ENCODE peak calls at places on chromosome 3, in six cellular contexts. M is uterus, H is BE2C, A is left lung, D is GM10248, P is GM06990. X is an unnamed sample.

GRCh38 chr3:127536818-127537810 is 53.4 kb downstream of the TPRA1 start:
- DNase-seq in M (no peak), H (no peak), A (no peak), D (no peak), P (no peak), X (no peak)

GRCh38 chr3:133583396-133583795 is 9.9 kb downstream of the CDV3 start:
- DNase-seq in M (no peak), H (no peak), A (no peak), D (no peak), P (no peak), X (no peak)

GRCh38 chr3:71542548-71543370 is 40.8 kb downstream of the FOXP1 start:
- DNase-seq in M (peak), H (peak), A (peak), D (no peak), P (no peak), X (no peak)

GRCh38 chr3:71476950-71477349 is 106.6 kb downstream of the FOXP1 start:
- DNase-seq in M (no peak), H (no peak), A (no peak), D (no peak), P (no peak), X (no peak)

GRCh38 chr3:124599779-124600693 is 130.2 kb upstream of the UMPS start:
- DNase-seq in M (no peak), H (no peak), A (no peak), D (no peak), P (no peak), X (no peak)

GRCh38 chr3:141307351-141308059 is 60.8 kb upstream of the ZBTB38 start:
- DNase-seq in M (no peak), H (no peak), A (no peak), D (no peak), P (no peak), X (no peak)

GRCh38 chr3:41819200-41819599 is 142.7 kb downstream of the ULK4 start:
- DNase-seq in M (no peak), H (no peak), A (no peak), D (no peak), P (no peak), X (no peak)

GRCh38 chr3:107911337-107912000 is 179.4 kb downstream of the CD47 start:
- DNase-seq in M (no peak), H (no peak), A (no peak), D (peak), P (no peak), X (peak)

GRCh38 chr3:47259114-47259513 is 23.5 kb downstream of the KIF9 start:
- DNase-seq in M (no peak), H (no peak), A (no peak), D (no peak), P (no peak), X (no peak)

GRCh38 chr3:75048650-75049049 is 434.2 kb upstream of the CNTN3 start:
- DNase-seq in M (no peak), H (no peak), A (no peak), D (no peak), P (no peak), X (no peak)

GRCh38 chr3:141498592-141499223 is 11.9 kb downstream of the RASA2 start:
- DNase-seq in M (no peak), H (no peak), A (peak), D (peak), P (peak), X (no peak)

GRCh38 chr3:10693457-10693856 is 122.6 kb upstream of the SLC6A11 start:
- DNase-seq in M (no peak), H (no peak), A (no peak), D (no peak), P (no peak), X (no peak)

GRCh38 chr3:141268281-141268680 is 36.7 kb downstream of the PXYLP1 start:
- DNase-seq in M (no peak), H (no peak), A (no peak), D (no peak), P (no peak), X (no peak)

GRCh38 chr3:14435175-14436011 is 33.0 kb downstream of the SLC6A6 start:
- DNase-seq in M (no peak), H (no peak), A (no peak), D (no peak), P (no peak), X (no peak)

GRCh38 chr3:14451844-14452533 is 49.6 kb downstream of the SLC6A6 start:
- DNase-seq in M (peak), H (peak), A (no peak), D (no peak), P (no peak), X (no peak)

GRCh38 chr3:123926396-123926795 is 34.6 kb downstream of the CCDC14 start:
- DNase-seq in M (no peak), H (no peak), A (no peak), D (no peak), P (no peak), X (no peak)

GRCh38 chr3:55455915-55456314 is 31.2 kb downstream of the WNT5A start:
- DNase-seq in M (no peak), H (no peak), A (no peak), D (no peak), P (no peak), X (no peak)

GRCh38 chr3:16319307-16319706 is 54.3 kb downstream of the OXNAD1 start:
- DNase-seq in M (no peak), H (no peak), A (no peak), D (peak), P (no peak), X (peak)

GRCh38 chr3:118636841-118637240 is 397.8 kb downstream of the IGSF11 start:
- DNase-seq in M (no peak), H (peak), A (no peak), D (no peak), P (no peak), X (no peak)

GRCh38 chr3:69776926-69777581 is 37.8 kb downstream of the MITF start:
- DNase-seq in M (no peak), H (no peak), A (no peak), D (no peak), P (no peak), X (no peak)

GRCh38 chr3:58003093-58003492 is 5.1 kb upstream of the FLNB start:
- DNase-seq in M (no peak), H (no peak), A (no peak), D (no peak), P (no peak), X (no peak)

GRCh38 chr3:47892284-47892683 is 89.3 kb downstream of the DHX30 start:
- DNase-seq in M (no peak), H (no peak), A (no peak), D (no peak), P (no peak), X (no peak)

GRCh38 chr3:168341192-168341816 is 245.6 kb upstream of the GOLIM4 start:
- DNase-seq in M (no peak), H (no peak), A (no peak), D (no peak), P (no peak), X (no peak)

GRCh38 chr3:167684389-167684993 is 30.7 kb upstream of the WDR49 start:
- DNase-seq in M (no peak), H (peak), A (no peak), D (peak), P (peak), X (peak)

GRCh38 chr3:153052096-153052460 is 109.9 kb upstream of the RAP2B start:
- DNase-seq in M (peak), H (no peak), A (peak), D (no peak), P (no peak), X (no peak)

GRCh38 chr3:66110840-66111239 is 72.1 kb upstream of the MAGI1 start:
- DNase-seq in M (no peak), H (no peak), A (no peak), D (no peak), P (no peak), X (no peak)

GRCh38 chr3:72652395-72652794 is 195.8 kb downstream of the SHQ1 start:
- DNase-seq in M (no peak), H (no peak), A (no peak), D (no peak), P (no peak), X (no peak)

GRCh38 chr3:45064512-45065372 is 38.6 kb downstream of the CLEC3B start:
- DNase-seq in M (no peak), H (no peak), A (peak), D (no peak), P (no peak), X (no peak)

GRCh38 chr3:46905661-46906451 is 28.3 kb downstream of the PTH1R start:
- DNase-seq in M (peak), H (no peak), A (peak), D (no peak), P (no peak), X (no peak)

GRCh38 chr3:170418422-170419300 is at the start of gene CLDN11:
- DNase-seq in M (peak), H (peak), A (no peak), D (peak), P (no peak), X (peak)

GRCh38 chr3:169237181-169237580 is 426.3 kb downstream of the MECOM start:
- DNase-seq in M (no peak), H (no peak), A (no peak), D (no peak), P (no peak), X (no peak)

GRCh38 chr3:61928020-61928419 is 366.6 kb downstream of the PTPRG start:
- DNase-seq in M (no peak), H (no peak), A (no peak), D (no peak), P (no peak), X (no peak)

GRCh38 chr3:131723343-131723742 is 220.6 kb upstream of the MRPL3 start:
- DNase-seq in M (no peak), H (no peak), A (no peak), D (no peak), P (no peak), X (no peak)

GRCh38 chr3:119613201-119613600 is 15.5 kb downstream of the PLA1A start:
- DNase-seq in M (no peak), H (no peak), A (no peak), D (no peak), P (no peak), X (no peak)

GRCh38 chr3:77081240-77081661 is 41.4 kb downstream of the ROBO2 start:
- DNase-seq in M (no peak), H (no peak), A (peak), D (no peak), P (no peak), X (no peak)

GRCh38 chr3:37909067-37909911 is 47.6 kb downstream of the CTDSPL start:
- DNase-seq in M (no peak), H (no peak), A (no peak), D (no peak), P (no peak), X (no peak)
- TF ChIP-seq CTCF in M (no peak), H (no peak), A (no peak), D (no peak), P (no peak), X (no peak)

GRCh38 chr3:198079771-198080520 is 119.9 kb downstream of the LMLN start:
- DNase-seq in M (peak), H (peak), A (no peak), D (peak), P (no peak), X (peak)
- TF ChIP-seq CTCF in M (no peak), H (no peak), A (no peak), D (peak), P (no peak), X (peak)

DNA sequence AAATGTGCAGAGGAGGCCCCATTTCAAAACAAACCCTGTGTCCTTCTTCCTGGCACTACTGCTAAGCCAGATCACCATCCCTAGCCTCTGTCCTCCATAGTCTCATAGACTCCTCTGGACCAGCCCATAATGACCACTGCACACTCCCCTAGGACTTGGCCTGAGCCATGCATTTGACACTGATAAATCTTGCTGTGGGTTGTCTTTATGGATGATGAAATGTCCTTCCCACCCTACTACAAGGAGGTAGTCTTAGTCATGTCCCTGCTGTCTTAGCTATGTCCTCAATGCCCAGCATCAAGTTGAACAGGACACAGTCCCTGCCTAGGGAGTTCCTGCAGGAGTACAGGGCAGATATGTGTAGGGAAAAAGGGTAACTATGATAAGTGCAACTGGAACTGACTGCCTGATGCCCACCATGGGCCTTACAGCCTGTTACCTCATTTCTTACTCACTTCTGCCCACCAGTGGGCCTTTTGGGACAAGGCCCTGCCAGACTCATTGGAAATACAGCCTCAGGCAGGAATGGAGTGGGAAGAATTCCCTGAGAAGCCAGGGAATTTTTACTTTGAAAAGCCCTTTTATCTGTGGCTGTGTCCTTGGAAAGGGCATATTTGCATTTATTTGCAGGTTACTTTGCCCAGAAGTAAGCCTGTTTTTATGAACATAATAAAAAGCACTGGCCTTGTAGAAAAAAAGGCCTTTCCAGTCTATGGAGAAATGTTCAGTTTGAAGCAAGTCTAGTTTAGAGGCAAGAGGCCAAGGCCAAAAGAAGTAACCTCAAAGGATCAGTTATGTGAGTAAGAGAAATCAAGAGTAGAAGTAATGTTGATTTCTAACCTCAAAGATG is 199.6 kb upstream of the EIF1B start:
- DNase-seq in M (no peak), H (peak), A (no peak), D (no peak), P (no peak), X (no peak)
- TF ChIP-seq CTCF in M (no peak), H (peak), A (no peak), D (no peak), P (peak), X (no peak)

DNA sequence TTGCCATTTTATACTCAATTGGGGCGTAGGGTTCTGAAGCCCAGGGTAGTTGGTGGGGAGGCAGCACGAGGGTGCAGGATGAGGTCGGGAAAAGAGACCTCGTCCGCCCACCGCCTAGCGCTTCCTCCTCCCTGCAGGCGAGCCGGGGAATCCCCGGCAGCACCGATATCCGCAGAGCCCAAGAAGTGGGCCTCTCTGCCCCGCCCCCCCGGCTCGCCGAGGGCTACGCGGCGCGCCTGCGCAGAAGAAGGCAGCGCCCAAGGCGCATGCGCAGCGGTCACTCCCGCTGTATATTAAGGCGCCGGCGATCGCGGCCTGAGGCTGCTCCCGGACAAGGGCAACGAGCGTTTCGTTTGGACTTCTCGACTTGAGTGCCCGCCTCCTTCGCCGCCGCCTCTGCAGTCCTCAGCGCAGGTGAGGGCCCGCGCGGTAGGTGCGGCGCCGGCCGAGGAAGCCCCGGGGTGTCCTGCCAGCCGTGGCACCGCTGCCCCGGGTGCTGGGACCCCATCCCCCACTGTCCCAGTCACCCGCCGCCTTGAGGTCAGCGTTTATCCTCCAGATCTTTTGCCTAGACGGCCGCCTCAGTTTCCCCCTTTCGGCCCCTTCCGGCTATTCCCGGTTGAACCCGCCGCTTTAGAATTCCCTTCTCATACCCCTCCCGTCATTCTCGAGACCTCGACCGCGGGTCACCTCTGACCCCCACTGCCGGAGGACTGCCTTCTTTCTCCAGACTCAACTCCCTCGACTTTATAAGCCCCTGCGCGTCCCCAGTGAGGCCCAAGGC is at the start of gene ALAS1:
- DNase-seq in M (peak), H (peak), A (peak), D (peak), P (peak), X (peak)
- TF ChIP-seq CTCF in M (no peak), H (peak), A (peak), D (no peak), P (no peak), X (no peak)

X was measured in GM13977.